ENCODE peak calls at places on chromosomes 5 and 9, in four cellular contexts. One of them, this sample, is unnamed.

GRCh38 chr9:35579130-35579529 is 25.9 kb upstream of the TESK1 start:
- DNase-seq in transverse colon: no peak
- DNase-seq in HL-60: peak; percentile 5
- DNase-seq in hepatocyte: no peak
- DNase-seq in this sample: no peak

GRCh38 chr5:87127426-87127825 is 140.3 kb upstream of the RASA1 start:
- DNase-seq in transverse colon: no peak
- DNase-seq in hepatocyte: no peak
- DNase-seq in HL-60: no peak
- DNase-seq in this sample: no peak

GRCh38 chr5:169512385-169512784 is 71.2 kb upstream of the SPDL1 start:
- DNase-seq in transverse colon: no peak
- DNase-seq in HL-60: no peak
- DNase-seq in hepatocyte: no peak
- DNase-seq in this sample: no peak

GRCh38 chr9:132168347-132168746 is 6.5 kb downstream of the NTNG2 start:
- DNase-seq in transverse colon: no peak
- DNase-seq in hepatocyte: no peak
- DNase-seq in HL-60: no peak
- DNase-seq in this sample: no peak

GRCh38 chr9:91253488-91253887 is 108.2 kb downstream of the AUH start:
- DNase-seq in hepatocyte: no peak
- DNase-seq in transverse colon: no peak
- DNase-seq in HL-60: no peak
- DNase-seq in this sample: no peak

GRCh38 chr5:104111622-104112021 is 549.0 kb upstream of the NUDT12 start:
- DNase-seq in transverse colon: no peak
- DNase-seq in hepatocyte: no peak
- DNase-seq in HL-60: peak; percentile 16
- DNase-seq in this sample: no peak

GRCh38 chr9:119365291-119366027 is 3.8 kb downstream of the BRINP1 start:
- DNase-seq in HL-60: peak; percentile 4
- DNase-seq in transverse colon: no peak
- DNase-seq in hepatocyte: peak; percentile 72
- DNase-seq in this sample: no peak

GRCh38 chr9:126463426-126463825 is 136.8 kb downstream of the MVB12B start:
- DNase-seq in hepatocyte: no peak
- DNase-seq in HL-60: no peak
- DNase-seq in transverse colon: no peak
- DNase-seq in this sample: no peak

GRCh38 chr9:81621111-81621510 is 68.2 kb downstream of the TLE1 start:
- DNase-seq in transverse colon: no peak
- DNase-seq in hepatocyte: no peak
- DNase-seq in HL-60: no peak
- DNase-seq in this sample: no peak

GRCh38 chr5:159849437-159850191 is 66.7 kb upstream of the ADRA1B start:
- DNase-seq in hepatocyte: no peak
- DNase-seq in HL-60: no peak
- DNase-seq in transverse colon: no peak
- DNase-seq in this sample: peak; percentile 86

GRCh38 chr9:120104771-120105170 is 475.2 kb downstream of the CDK5RAP2 start:
- DNase-seq in transverse colon: no peak
- DNase-seq in hepatocyte: no peak
- DNase-seq in HL-60: no peak
- DNase-seq in this sample: no peak

GRCh38 chr9:83509372-83509771 is 28.8 kb downstream of the FRMD3 start:
- DNase-seq in transverse colon: no peak
- DNase-seq in hepatocyte: no peak
- DNase-seq in HL-60: no peak
- DNase-seq in this sample: no peak

GRCh38 chr5:168006473-168007130 is 284.8 kb upstream of the WWC1 start:
- DNase-seq in transverse colon: no peak
- DNase-seq in hepatocyte: peak; percentile 23
- DNase-seq in HL-60: no peak
- DNase-seq in this sample: no peak

GRCh38 chr5:150342583-150342982 is 14.9 kb upstream of the TCOF1 start:
- DNase-seq in transverse colon: no peak
- DNase-seq in hepatocyte: no peak
- DNase-seq in HL-60: no peak
- DNase-seq in this sample: no peak

GRCh38 chr9:36217256-36217968 is 26.7 kb downstream of the CLTA start:
- DNase-seq in transverse colon: no peak
- DNase-seq in hepatocyte: no peak
- DNase-seq in HL-60: no peak
- DNase-seq in this sample: no peak

GRCh38 chr5:143898914-143899591 is 87.1 kb downstream of the HMHB1 start:
- DNase-seq in hepatocyte: no peak
- DNase-seq in transverse colon: no peak
- DNase-seq in HL-60: no peak
- DNase-seq in this sample: no peak

GRCh38 chr5:82356808-82357671 is 78.9 kb upstream of the RPS23 start:
- DNase-seq in transverse colon: peak; percentile 64
- DNase-seq in HL-60: peak; percentile 2
- DNase-seq in hepatocyte: peak; percentile 75
- DNase-seq in this sample: no peak

DNA sequence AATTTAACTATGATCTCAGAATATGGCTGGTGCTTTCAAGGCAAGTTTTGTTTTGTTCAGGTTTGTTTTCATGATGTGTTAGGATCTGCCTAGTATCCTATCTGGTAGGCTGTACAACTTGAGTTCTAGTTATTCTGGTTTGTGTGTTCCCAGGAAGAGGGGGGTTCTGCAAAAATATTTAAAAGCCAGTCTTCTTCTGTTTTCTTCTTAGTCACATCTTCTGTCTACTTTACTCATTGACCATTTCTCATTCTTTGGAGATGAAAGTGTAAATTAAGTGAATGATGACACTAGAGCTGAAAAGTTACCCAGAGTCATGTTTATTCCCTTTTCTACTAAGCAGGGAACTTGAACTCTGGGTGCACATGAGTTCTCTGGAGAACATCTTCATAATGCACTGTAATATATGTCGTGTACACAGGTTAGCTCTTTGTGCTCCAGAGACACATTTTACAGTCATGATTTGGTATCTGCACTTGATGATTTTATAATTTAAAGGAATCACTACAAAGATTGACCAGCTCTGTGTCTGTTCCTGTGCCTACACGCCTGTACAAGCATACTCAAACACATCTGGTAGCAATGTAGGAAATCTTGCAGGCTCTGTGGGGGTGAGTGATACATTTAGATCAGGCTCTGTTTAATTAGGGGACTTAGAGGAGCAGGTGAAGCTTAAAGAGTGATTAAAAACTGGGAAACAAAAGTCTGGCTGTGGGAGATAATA is 5.0 kb downstream of the SMAD5 start:
- DNase-seq in HL-60: no peak
- DNase-seq in transverse colon: no peak
- DNase-seq in hepatocyte: no peak
- DNase-seq in this sample: no peak
- H3K4me3 ChIP-seq in HL-60: no peak overlapping the region
- H3K4me3 ChIP-seq in transverse colon: no peak overlapping the region
- H3K4me3 ChIP-seq in hepatocyte: no peak overlapping the region
- H3K4me3 ChIP-seq in this sample: no peak overlapping the region

DNA sequence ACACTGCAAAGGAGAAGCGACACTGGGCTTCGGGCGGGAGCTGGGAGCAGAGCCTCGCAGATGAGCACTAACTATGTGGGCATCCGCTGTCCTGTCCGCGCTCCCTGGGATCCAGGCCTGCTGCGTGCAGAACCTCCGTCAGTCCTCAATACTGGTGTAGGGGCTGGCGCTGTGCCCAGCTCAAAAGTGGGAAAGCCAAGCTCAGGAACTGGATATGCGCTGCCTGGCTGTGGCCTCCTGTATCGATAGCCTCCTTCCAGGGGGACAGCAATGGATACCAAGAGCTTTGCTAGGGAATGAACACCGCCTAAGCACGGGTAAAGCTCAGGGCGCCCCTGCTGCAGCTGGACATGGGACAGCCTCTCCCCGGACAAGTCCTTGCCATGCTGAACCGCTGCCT is 270.4 kb downstream of the NSG2 start:
- DNase-seq in HL-60: no peak
- DNase-seq in transverse colon: no peak
- DNase-seq in hepatocyte: no peak
- DNase-seq in this sample: no peak
- H3K27me3 ChIP-seq in HL-60: peaks cover 15% of the 10 kb centered on the region
- H3K27me3 ChIP-seq in transverse colon: peaks cover 25% of the 10 kb centered on the region
- H3K27me3 ChIP-seq in hepatocyte: peaks cover 9% of the 10 kb centered on the region
- H3K27me3 ChIP-seq in this sample: peaks cover 24% of the 10 kb centered on the region

GRCh38 chr9:15401266-15401665 is 21.4 kb upstream of the SNAPC3 start:
- DNase-seq in transverse colon: no peak
- DNase-seq in hepatocyte: no peak
- DNase-seq in HL-60: no peak
- DNase-seq in this sample: no peak

GRCh38 chr9:15404171-15404570 is 18.5 kb upstream of the SNAPC3 start:
- DNase-seq in hepatocyte: no peak
- DNase-seq in HL-60: no peak
- DNase-seq in transverse colon: no peak
- DNase-seq in this sample: no peak

GRCh38 chr9:15403155-15403554 is 19.5 kb upstream of the SNAPC3 start:
- DNase-seq in HL-60: no peak
- DNase-seq in transverse colon: no peak
- DNase-seq in hepatocyte: no peak
- DNase-seq in this sample: no peak

GRCh38 chr9:15400281-15400941 is 22.3 kb upstream of the SNAPC3 start:
- DNase-seq in transverse colon: no peak
- DNase-seq in HL-60: no peak
- DNase-seq in hepatocyte: no peak
- DNase-seq in this sample: no peak
- TF ChIP-seq CTCF in transverse colon: no peak
- TF ChIP-seq CTCF in HL-60: no peak
- TF ChIP-seq CTCF in hepatocyte: no peak
- TF ChIP-seq CTCF in this sample: no peak

GRCh38 chr5:12662545-12663314 is 758.5 kb upstream of the CTNND2 start:
- DNase-seq in HL-60: no peak
- DNase-seq in hepatocyte: no peak
- DNase-seq in transverse colon: no peak
- DNase-seq in this sample: no peak
- H3K4me3 ChIP-seq in HL-60: no peak overlapping the region
- H3K4me3 ChIP-seq in hepatocyte: no peak overlapping the region
- H3K4me3 ChIP-seq in transverse colon: no peak overlapping the region
- H3K4me3 ChIP-seq in this sample: no peak overlapping the region

DNA sequence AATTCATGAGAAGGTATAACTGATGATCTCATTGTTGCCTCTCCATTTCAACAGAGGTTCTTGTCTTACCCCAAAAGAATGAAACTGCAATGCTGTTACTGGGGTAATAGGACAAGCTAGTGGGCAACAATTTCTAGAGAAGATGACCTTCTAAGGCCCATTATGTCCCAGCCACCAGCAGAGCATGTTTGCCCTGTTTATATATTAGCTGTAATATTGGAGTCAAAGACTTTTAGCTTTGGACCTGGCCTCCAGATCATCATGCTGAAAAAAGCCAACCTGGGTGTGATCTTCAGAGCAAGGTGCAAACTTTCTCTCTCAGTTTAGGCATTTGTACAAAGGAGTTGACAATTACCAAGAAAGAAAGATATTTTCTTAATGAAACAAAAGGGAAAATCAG is 3.4 kb downstream of the ALDOB start:
- DNase-seq in hepatocyte: no peak
- DNase-seq in HL-60: no peak
- DNase-seq in transverse colon: no peak
- DNase-seq in this sample: no peak
- H3K27me3 ChIP-seq in hepatocyte: no peaks in the 10 kb centered on the region
- H3K27me3 ChIP-seq in HL-60: no peaks in the 10 kb centered on the region
- H3K27me3 ChIP-seq in transverse colon: no peaks in the 10 kb centered on the region
- H3K27me3 ChIP-seq in this sample: no peaks in the 10 kb centered on the region

GRCh38 chr9:88746744-88747398 is 211.9 kb downstream of the NXNL2 start:
- DNase-seq in HL-60: no peak
- DNase-seq in transverse colon: no peak
- DNase-seq in hepatocyte: no peak
- DNase-seq in this sample: no peak

GRCh38 chr9:88748566-88749238 is 213.7 kb downstream of the NXNL2 start:
- DNase-seq in hepatocyte: peak; percentile 41
- DNase-seq in transverse colon: no peak
- DNase-seq in HL-60: no peak
- DNase-seq in this sample: no peak

GRCh38 chr9:88747768-88748167 is 212.8 kb downstream of the NXNL2 start:
- DNase-seq in transverse colon: no peak
- DNase-seq in HL-60: peak; percentile 15
- DNase-seq in hepatocyte: peak; percentile 83
- DNase-seq in this sample: peak; percentile 54

GRCh38 chr9:88745281-88746001 is 210.5 kb downstream of the NXNL2 start:
- DNase-seq in transverse colon: peak; percentile 34
- DNase-seq in hepatocyte: peak; percentile 66
- DNase-seq in HL-60: no peak
- DNase-seq in this sample: no peak

DNA sequence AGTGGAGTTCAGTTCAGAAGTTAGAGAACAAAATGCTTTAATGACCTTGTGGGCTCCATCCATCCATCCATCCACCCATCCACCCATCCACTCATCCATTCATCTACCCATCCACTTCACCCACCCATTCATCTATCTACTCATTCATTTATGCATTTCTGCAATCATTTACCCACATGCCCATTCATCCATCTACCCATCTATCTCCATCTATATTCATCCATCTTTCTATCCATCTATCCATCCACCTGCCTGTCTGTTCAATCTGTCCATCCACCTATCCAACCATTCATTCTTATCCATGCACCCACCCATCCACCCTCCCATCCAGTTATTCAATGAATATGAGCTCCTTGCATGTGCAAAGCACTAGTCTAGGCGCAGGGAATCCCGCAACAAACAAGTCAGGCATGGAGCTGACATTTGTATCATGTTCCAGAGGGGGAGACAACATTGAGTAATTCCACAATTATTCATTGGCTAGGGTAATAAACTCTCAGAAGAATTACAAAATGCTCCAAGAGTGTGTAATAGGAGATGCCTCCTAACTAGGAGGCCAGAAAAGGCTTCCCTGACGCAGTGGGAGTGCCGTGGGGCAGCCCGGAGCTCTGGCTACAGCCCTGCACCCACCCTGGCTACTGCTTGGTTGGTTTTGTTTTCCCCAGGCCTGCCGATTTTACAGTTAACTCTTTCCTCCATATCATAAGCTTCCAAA is 211.2 kb downstream of the NXNL2 start:
- DNase-seq in hepatocyte: peak; percentile 72
- DNase-seq in transverse colon: peak; percentile 40
- DNase-seq in HL-60: no peak
- DNase-seq in this sample: peak; percentile 74
- TF ChIP-seq CTCF in hepatocyte: no peak
- TF ChIP-seq CTCF in transverse colon: no peak
- TF ChIP-seq CTCF in HL-60: no peak
- TF ChIP-seq CTCF in this sample: no peak

This sample was measured in kidney epithelial cell.